ENCODE peak calls at places on chromosomes 12 and 14, in five cellular contexts. One of them, this sample, is unnamed.

GRCh38 chr14:42499137-42499536 is 892.5 kb downstream of the LRFN5 start:
- DNase-seq in endothelial cell of umbilical vein: no peak
- DNase-seq in HL-60: no peak
- DNase-seq in vagina: no peak
- DNase-seq in breast epithelium: no peak
- DNase-seq in this sample: no peak

GRCh38 chr12:16266085-16266484 is 11.4 kb downstream of the SLC15A5 start:
- DNase-seq in endothelial cell of umbilical vein: no peak
- DNase-seq in vagina: no peak
- DNase-seq in HL-60: no peak
- DNase-seq in breast epithelium: no peak
- DNase-seq in this sample: peak

GRCh38 chr12:117513353-117513752 is 151.9 kb upstream of the NOS1 start:
- DNase-seq in vagina: no peak
- DNase-seq in endothelial cell of umbilical vein: no peak
- DNase-seq in HL-60: no peak
- DNase-seq in breast epithelium: no peak
- DNase-seq in this sample: no peak

GRCh38 chr12:90712671-90713070 is 242.3 kb downstream of the CCER1 start:
- DNase-seq in breast epithelium: no peak
- DNase-seq in vagina: no peak
- DNase-seq in endothelial cell of umbilical vein: peak
- DNase-seq in HL-60: no peak
- DNase-seq in this sample: no peak

GRCh38 chr14:99191663-99192621 is 80.1 kb downstream of the BCL11B start:
- DNase-seq in breast epithelium: peak
- DNase-seq in vagina: no peak
- DNase-seq in endothelial cell of umbilical vein: peak
- DNase-seq in HL-60: no peak
- DNase-seq in this sample: no peak

GRCh38 chr12:3489057-3489456 is 1.9 kb upstream of the PRMT8 start:
- DNase-seq in endothelial cell of umbilical vein: no peak
- DNase-seq in breast epithelium: no peak
- DNase-seq in vagina: no peak
- DNase-seq in HL-60: no peak
- DNase-seq in this sample: no peak

GRCh38 chr14:103070971-103071542 is 13.0 kb upstream of the LBHD2 start:
- DNase-seq in breast epithelium: no peak
- DNase-seq in endothelial cell of umbilical vein: no peak
- DNase-seq in vagina: peak
- DNase-seq in HL-60: no peak
- DNase-seq in this sample: no peak

GRCh38 chr12:101707131-101707782 is 9.8 kb downstream of the CHPT1 start:
- DNase-seq in HL-60: no peak
- DNase-seq in endothelial cell of umbilical vein: no peak
- DNase-seq in vagina: no peak
- DNase-seq in breast epithelium: no peak
- DNase-seq in this sample: no peak

GRCh38 chr14:36315159-36315853 is 5.1 kb downstream of the MBIP start:
- DNase-seq in HL-60: no peak
- DNase-seq in endothelial cell of umbilical vein: no peak
- DNase-seq in breast epithelium: no peak
- DNase-seq in vagina: no peak
- DNase-seq in this sample: no peak

GRCh38 chr14:25400607-25401206 is 350.8 kb upstream of the STXBP6 start:
- DNase-seq in endothelial cell of umbilical vein: peak
- DNase-seq in breast epithelium: peak
- DNase-seq in vagina: no peak
- DNase-seq in HL-60: peak
- DNase-seq in this sample: peak

GRCh38 chr12:120261951-120262851 is 3.3 kb downstream of the PXN start:
- DNase-seq in breast epithelium: no peak
- DNase-seq in endothelial cell of umbilical vein: peak
- DNase-seq in HL-60: no peak
- DNase-seq in vagina: no peak
- DNase-seq in this sample: no peak

GRCh38 chr14:52950898-52951729 is at the start of gene FERMT2:
- DNase-seq in endothelial cell of umbilical vein: peak
- DNase-seq in HL-60: no peak
- DNase-seq in breast epithelium: peak
- DNase-seq in vagina: no peak
- DNase-seq in this sample: peak

GRCh38 chr14:21558703-21559063 is 21.2 kb downstream of the OR10G3 start:
- DNase-seq in breast epithelium: no peak
- DNase-seq in HL-60: no peak
- DNase-seq in endothelial cell of umbilical vein: no peak
- DNase-seq in vagina: no peak
- DNase-seq in this sample: no peak

GRCh38 chr12:104462931-104463339 is 6.2 kb downstream of the CHST11 start:
- DNase-seq in breast epithelium: no peak
- DNase-seq in HL-60: peak
- DNase-seq in endothelial cell of umbilical vein: peak
- DNase-seq in vagina: no peak
- DNase-seq in this sample: no peak

GRCh38 chr14:24367506-24368214 is at the start of gene NFATC4:
- DNase-seq in HL-60: no peak
- DNase-seq in breast epithelium: peak
- DNase-seq in endothelial cell of umbilical vein: peak
- DNase-seq in vagina: peak
- DNase-seq in this sample: no peak

GRCh38 chr14:36505193-36505815 is 14.7 kb downstream of the NKX2-1 start:
- DNase-seq in breast epithelium: no peak
- DNase-seq in HL-60: no peak
- DNase-seq in vagina: no peak
- DNase-seq in endothelial cell of umbilical vein: no peak
- DNase-seq in this sample: peak

GRCh38 chr12:58176296-58176869 is 235.0 kb downstream of the ATP23 start:
- DNase-seq in breast epithelium: no peak
- DNase-seq in HL-60: peak
- DNase-seq in vagina: no peak
- DNase-seq in endothelial cell of umbilical vein: peak
- DNase-seq in this sample: no peak

GRCh38 chr12:102197789-102198188 is at the start of gene PMCH:
- DNase-seq in endothelial cell of umbilical vein: peak
- DNase-seq in HL-60: no peak
- DNase-seq in vagina: no peak
- DNase-seq in breast epithelium: no peak
- DNase-seq in this sample: no peak

GRCh38 chr12:78863482-78864427 is 819 bp upstream of the SYT1 start:
- DNase-seq in vagina: no peak
- DNase-seq in endothelial cell of umbilical vein: peak
- DNase-seq in breast epithelium: peak
- DNase-seq in HL-60: no peak
- DNase-seq in this sample: peak

GRCh38 chr12:113056631-113057488 is at the start of gene DTX1:
- DNase-seq in HL-60: no peak
- DNase-seq in breast epithelium: no peak
- DNase-seq in endothelial cell of umbilical vein: no peak
- DNase-seq in vagina: no peak
- DNase-seq in this sample: peak
- H3K27ac ChIP-seq in HL-60: no peak
- H3K27ac ChIP-seq in breast epithelium: peak
- H3K27ac ChIP-seq in endothelial cell of umbilical vein: no peak
- H3K27ac ChIP-seq in vagina: no peak
- H3K27ac ChIP-seq in this sample: peak

DNA sequence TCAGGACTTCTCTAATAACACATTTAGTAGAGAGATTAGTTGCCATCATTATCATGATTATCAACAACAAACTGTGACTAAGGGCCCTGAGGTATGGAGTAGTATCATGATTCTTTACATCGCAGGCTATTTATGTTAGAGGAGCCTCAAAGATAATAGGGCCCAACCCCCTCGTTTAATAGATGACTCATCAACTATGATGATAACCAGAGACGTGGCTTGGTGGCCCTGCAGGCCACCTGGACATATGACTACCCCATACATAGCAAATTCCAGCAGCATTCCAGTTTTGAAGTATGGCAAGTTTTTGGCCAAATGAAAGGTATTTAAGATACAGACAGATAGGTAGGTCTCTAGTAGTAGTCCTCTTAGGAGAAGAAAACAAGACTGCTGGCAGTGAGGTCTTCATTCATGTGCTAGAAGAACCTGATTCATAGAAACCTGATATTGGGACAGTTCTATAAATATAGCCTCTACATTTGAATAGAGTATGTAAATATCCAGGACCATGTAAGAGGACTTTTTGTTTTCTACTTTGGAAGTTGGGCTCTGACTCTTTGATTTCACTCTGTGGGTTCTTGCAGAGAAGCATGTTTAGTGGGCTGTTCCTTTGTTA is 5.6 kb downstream of the RIC8B start:
- DNase-seq in vagina: no peak
- DNase-seq in HL-60: no peak
- DNase-seq in breast epithelium: no peak
- DNase-seq in endothelial cell of umbilical vein: peak
- DNase-seq in this sample: no peak
- H3K4me3 ChIP-seq in vagina: no peak
- H3K4me3 ChIP-seq in HL-60: no peak
- H3K4me3 ChIP-seq in breast epithelium: no peak
- H3K4me3 ChIP-seq in endothelial cell of umbilical vein: no peak
- H3K4me3 ChIP-seq in this sample: no peak

GRCh38 chr14:76768201-76768656 is 7.0 kb downstream of the VASH1 start:
- DNase-seq in endothelial cell of umbilical vein: peak
- DNase-seq in vagina: no peak
- DNase-seq in breast epithelium: peak
- DNase-seq in HL-60: peak
- DNase-seq in this sample: peak
- TF ChIP-seq POLR2AphosphoS5 in endothelial cell of umbilical vein: no peak
- TF ChIP-seq POLR2AphosphoS5 in vagina: no peak
- TF ChIP-seq POLR2AphosphoS5 in breast epithelium: no peak
- TF ChIP-seq POLR2AphosphoS5 in HL-60: no peak
- TF ChIP-seq POLR2AphosphoS5 in this sample: peak

GRCh38 chr12:1668833-1669543 is 21.9 kb upstream of the ADIPOR2 start:
- DNase-seq in vagina: no peak
- DNase-seq in endothelial cell of umbilical vein: peak
- DNase-seq in HL-60: peak
- DNase-seq in breast epithelium: no peak
- DNase-seq in this sample: peak

GRCh38 chr12:1666215-1666614 is 24.7 kb upstream of the ADIPOR2 start:
- DNase-seq in vagina: no peak
- DNase-seq in breast epithelium: no peak
- DNase-seq in HL-60: no peak
- DNase-seq in endothelial cell of umbilical vein: no peak
- DNase-seq in this sample: no peak

GRCh38 chr12:1663440-1664132 is 27.3 kb upstream of the ADIPOR2 start:
- DNase-seq in breast epithelium: no peak
- DNase-seq in vagina: no peak
- DNase-seq in endothelial cell of umbilical vein: no peak
- DNase-seq in HL-60: no peak
- DNase-seq in this sample: no peak

GRCh38 chr12:1665366-1665765 is 25.5 kb upstream of the ADIPOR2 start:
- DNase-seq in vagina: no peak
- DNase-seq in endothelial cell of umbilical vein: no peak
- DNase-seq in HL-60: no peak
- DNase-seq in breast epithelium: no peak
- DNase-seq in this sample: no peak

DNA sequence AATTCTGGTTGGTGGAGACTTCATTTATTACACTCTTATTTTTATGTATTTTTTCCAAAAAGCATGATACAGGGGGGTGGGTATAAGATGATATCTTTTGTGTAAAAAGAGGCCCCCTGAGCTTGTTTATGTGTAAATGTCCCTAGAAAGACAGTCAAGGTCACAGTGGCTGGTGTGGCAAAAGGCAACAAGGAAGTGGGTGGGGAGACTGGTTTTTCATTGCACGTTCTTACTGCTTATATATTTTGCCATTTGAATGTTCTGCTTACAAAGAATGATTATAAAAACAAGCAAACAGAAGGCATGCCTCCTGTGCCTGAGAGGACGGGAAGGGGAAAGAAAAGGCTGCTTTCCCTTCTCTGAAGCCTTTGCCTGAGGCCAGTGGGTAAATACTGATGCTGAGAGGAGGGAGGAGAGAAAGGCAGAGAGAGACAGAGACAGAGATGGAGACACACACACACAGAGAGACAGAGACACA is 24.1 kb upstream of the ADIPOR2 start:
- DNase-seq in HL-60: peak
- DNase-seq in vagina: no peak
- DNase-seq in breast epithelium: no peak
- DNase-seq in endothelial cell of umbilical vein: peak
- DNase-seq in this sample: no peak
- H3K27ac ChIP-seq in HL-60: peak
- H3K27ac ChIP-seq in vagina: peak
- H3K27ac ChIP-seq in breast epithelium: peak
- H3K27ac ChIP-seq in endothelial cell of umbilical vein: no peak
- H3K27ac ChIP-seq in this sample: peak

This sample was measured in upper lobe of left lung.